ENCODE peak calls at places on chromosome 9, in five cellular contexts. X is HAP-1, J is esophagus squamous epithelium, K is right lobe of liver, C is OCI-LY7. N is an unnamed sample.

GRCh38 chr9:18390393-18390792 is 83.6 kb upstream of the ADAMTSL1 start:
- DNase-seq in X (no peak), J (no peak), K (no peak), C (no peak), N (peak; percentile 55)

GRCh38 chr9:35746583-35746982 is 2.4 kb downstream of the GBA2 start:
- DNase-seq in X (peak; percentile 52), J (no peak), K (no peak), C (no peak), N (no peak)

GRCh38 chr9:72789915-72790314 is 162.9 kb downstream of the ALDH1A1 start:
- DNase-seq in X (no peak), J (no peak), K (no peak), C (no peak), N (no peak)

GRCh38 chr9:20898885-20899554 is 132.4 kb downstream of the HACD4 start:
- DNase-seq in X (no peak), J (no peak), K (no peak), C (no peak), N (no peak)

GRCh38 chr9:129671065-129671464 is 5.6 kb downstream of the PRRX2 start:
- DNase-seq in X (no peak), J (no peak), K (no peak), C (no peak), N (no peak)

GRCh38 chr9:15299374-15299939 is 7.6 kb downstream of the TTC39B start:
- DNase-seq in X (no peak), J (no peak), K (no peak), C (peak; percentile 4), N (no peak)

GRCh38 chr9:124149992-124150391 is 107.8 kb upstream of the NEK6 start:
- DNase-seq in X (no peak), J (no peak), K (no peak), C (no peak), N (no peak)

GRCh38 chr9:93010696-93011095 is 47.8 kb upstream of the SUSD3 start:
- DNase-seq in X (no peak), J (no peak), K (no peak), C (no peak), N (no peak)

GRCh38 chr9:35540315-35540714 is 50.4 kb downstream of the RUSC2 start:
- DNase-seq in X (no peak), J (no peak), K (no peak), C (no peak), N (no peak)

GRCh38 chr9:21160178-21160577 is 6.3 kb downstream of the IFNA21 start:
- DNase-seq in X (no peak), J (no peak), K (no peak), C (no peak), N (no peak)

GRCh38 chr9:98771209-98771874 is 25.0 kb downstream of the ANKS6 start:
- DNase-seq in X (no peak), J (no peak), K (no peak), C (no peak), N (no peak)
- H3K36me3 ChIP-seq in X (peaks cover 30% of the 10 kb centered on the region), J (peaks cover 10% of the 10 kb centered on the region), K (no peaks in the 10 kb centered on the region), C (peaks cover 9% of the 10 kb centered on the region), N (peaks cover 28% of the 10 kb centered on the region)

GRCh38 chr9:121281614-121282291 is 13.8 kb downstream of the GSN start:
- DNase-seq in X (no peak), J (peak; percentile 8), K (peak; percentile 72), C (no peak), N (no peak)
- H3K4me3 ChIP-seq in X (no peak overlapping the region), J (no peak overlapping the region), K (no peak overlapping the region), C (no peak overlapping the region), N (no peak overlapping the region)

DNA sequence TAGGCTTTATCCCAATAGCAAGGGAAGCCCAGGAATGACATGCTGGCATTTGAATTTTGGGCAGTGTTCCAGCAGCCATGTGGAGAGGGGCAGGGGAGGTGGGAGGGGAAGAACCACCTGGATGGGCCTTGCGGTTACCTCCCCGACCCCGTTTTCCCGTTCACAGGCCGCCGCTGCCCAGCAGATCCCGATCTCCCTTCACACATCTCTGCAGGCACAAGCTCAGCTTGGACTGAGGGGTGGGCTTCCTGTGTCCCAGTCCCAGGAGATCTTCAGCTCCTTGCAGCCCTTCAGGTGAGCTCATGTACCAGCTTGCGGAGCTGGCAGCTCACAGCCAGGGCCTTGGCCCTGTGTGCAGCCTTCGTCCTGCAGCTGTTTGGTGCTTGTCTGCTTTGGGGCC is 15.7 kb upstream of the POMT1 start:
- DNase-seq in X (no peak), J (no peak), K (no peak), C (no peak), N (no peak)
- H3K36me3 ChIP-seq in X (peaks cover 100% of the 10 kb centered on the region), J (peaks cover 90% of the 10 kb centered on the region), K (peaks cover 4% of the 10 kb centered on the region), C (peaks cover 100% of the 10 kb centered on the region), N (peaks cover 76% of the 10 kb centered on the region)

DNA sequence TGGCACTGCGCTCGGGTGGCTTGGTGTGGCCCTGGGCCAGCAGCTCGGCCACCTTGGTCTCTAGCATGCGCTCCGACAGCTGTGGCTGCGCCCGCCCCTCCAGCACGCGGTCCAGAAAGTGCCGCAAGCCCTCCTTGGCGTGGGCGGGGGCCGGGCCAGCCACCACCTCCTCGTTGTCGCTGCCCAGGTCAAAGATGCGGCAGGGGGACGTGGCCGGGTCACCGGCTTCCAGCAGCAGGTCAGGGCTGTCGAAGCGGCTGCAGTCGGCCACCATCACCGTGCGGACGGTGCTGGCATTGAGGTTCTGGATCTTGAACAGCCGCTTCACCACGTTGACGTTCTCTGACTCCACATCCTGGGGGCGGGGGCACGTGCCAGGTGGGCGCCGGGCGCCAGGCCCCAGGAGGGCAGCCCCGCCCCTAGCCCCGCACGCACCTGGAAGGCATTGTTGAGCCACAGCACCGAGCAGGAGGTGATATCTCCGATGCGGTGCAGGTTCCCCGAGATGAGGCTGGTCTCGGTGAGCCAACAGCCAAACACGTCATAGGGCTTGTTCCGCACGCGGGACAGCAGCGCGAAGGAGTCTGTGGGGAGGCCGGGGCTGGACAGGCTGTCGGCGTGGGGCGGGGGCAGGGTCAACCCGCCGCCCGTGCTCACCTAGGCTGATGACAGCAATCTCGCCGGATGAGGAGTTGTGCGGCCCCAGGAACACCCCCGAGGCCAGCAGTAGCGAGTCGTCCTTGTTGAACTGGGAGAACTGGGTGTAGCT is 2.2 kb downstream of the FBXW5 start:
- DNase-seq in X (no peak), J (no peak), K (no peak), C (no peak), N (no peak)
- H3K4me3 ChIP-seq in X (no peak overlapping the region), J (no peak overlapping the region), K (no peak overlapping the region), C (no peak overlapping the region), N (no peak overlapping the region)

GRCh38 chr9:135095470-135096407 is 8.3 kb downstream of the OLFM1 start:
- DNase-seq in X (no peak), J (no peak), K (no peak), C (no peak), N (no peak)
- H3K36me3 ChIP-seq in X (no peaks in the 10 kb centered on the region), J (no peaks in the 10 kb centered on the region), K (no peaks in the 10 kb centered on the region), C (no peaks in the 10 kb centered on the region), N (no peaks in the 10 kb centered on the region)

GRCh38 chr9:108211576-108211975 is 644.2 kb downstream of the ACTL7B start:
- DNase-seq in X (no peak), J (no peak), K (no peak), C (no peak), N (no peak)
- H3K4me3 ChIP-seq in X (no peak overlapping the region), J (no peak overlapping the region), K (no peak overlapping the region), C (no peak overlapping the region), N (no peak overlapping the region)

DNA sequence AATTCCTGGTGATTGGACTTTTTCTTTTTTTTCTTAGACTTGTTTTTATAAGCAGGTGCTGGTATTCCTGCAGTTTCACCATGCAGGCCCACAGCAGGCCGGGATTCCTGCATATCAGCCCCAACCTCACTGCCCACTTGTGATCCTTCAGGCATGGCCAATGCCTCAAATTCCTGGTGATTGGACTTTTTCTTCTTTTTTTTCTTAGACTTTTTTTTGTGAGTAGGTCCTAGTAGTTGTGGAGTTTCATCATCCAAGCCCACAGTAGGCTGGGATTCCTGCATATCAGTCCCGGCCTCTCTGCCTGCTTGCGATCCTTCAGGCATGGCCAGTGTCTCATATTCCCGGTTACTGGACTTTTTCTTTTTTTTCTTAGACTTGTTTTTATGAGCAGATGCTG is 4.8 kb downstream of the TTF1 start:
- DNase-seq in X (no peak), J (no peak), K (no peak), C (no peak), N (no peak)
- H3K36me3 ChIP-seq in X (peaks cover 48% of the 10 kb centered on the region), J (peaks cover 32% of the 10 kb centered on the region), K (peaks cover 7% of the 10 kb centered on the region), C (peaks cover 62% of the 10 kb centered on the region), N (peaks cover 9% of the 10 kb centered on the region)

DNA sequence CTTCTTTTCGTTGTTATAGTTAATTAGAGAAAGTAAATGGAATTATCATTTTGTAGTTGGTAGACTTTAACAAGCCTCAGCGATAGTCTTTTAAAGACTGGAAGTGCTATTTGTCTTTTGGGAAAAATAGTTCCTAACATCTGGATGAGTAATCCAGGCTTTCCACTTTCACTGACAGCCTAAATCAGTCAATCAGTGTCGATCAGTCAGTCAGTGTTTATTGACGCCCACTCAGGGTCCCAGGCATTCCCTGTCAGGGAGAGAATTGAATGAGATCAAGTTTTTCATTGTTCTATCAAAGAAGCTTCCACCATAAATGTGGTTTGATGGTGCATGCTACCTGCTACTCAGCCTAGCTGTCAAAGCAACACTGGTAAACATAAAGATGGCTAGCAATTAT is 2.6 kb downstream of the ABL1 start:
- DNase-seq in X (no peak), J (no peak), K (no peak), C (no peak), N (no peak)
- H3K4me3 ChIP-seq in X (no peak overlapping the region), J (peak overlapping the region; percentile 20), K (no peak overlapping the region), C (no peak overlapping the region), N (peak overlapping the region; percentile 80)

GRCh38 chr9:4829956-4830355 is 37.2 kb downstream of the RCL1 start:
- DNase-seq in X (no peak), J (no peak), K (no peak), C (no peak), N (no peak)
- H3K36me3 ChIP-seq in X (peaks cover 24% of the 10 kb centered on the region), J (no peaks in the 10 kb centered on the region), K (no peaks in the 10 kb centered on the region), C (peaks cover 71% of the 10 kb centered on the region), N (no peaks in the 10 kb centered on the region)